ENCODE peak calls at places on chromosomes 5 and 9, in six cellular contexts. F is prostate gland, V is tibial nerve, R is IMR-90, S is HCT116, O is sigmoid colon. A is an unnamed sample. For H3K9me3, the result is how much of the 10 kb centered on the place peaks cover.

GRCh38 chr5:110085826-110086225 is 396.1 kb downstream of the MAN2A1 start:
- DNase-seq in F (no peak), V (no peak), R (no peak), S (no peak), O (no peak), A (no peak)

GRCh38 chr9:87812375-87813118 is 70.1 kb upstream of the SPATA31E1 start:
- DNase-seq in F (peak), V (no peak), R (peak), S (no peak), O (no peak), A (no peak)

GRCh38 chr5:173570321-173571090 is 45.9 kb downstream of the BOD1 start:
- DNase-seq in F (no peak), V (no peak), R (no peak), S (no peak), O (peak), A (no peak)

GRCh38 chr5:142095651-142096330 is 12.8 kb upstream of the NDFIP1 start:
- DNase-seq in F (peak), V (no peak), R (no peak), S (no peak), O (no peak), A (no peak)

GRCh38 chr5:90055831-90056328 is 353.7 kb downstream of the CETN3 start:
- DNase-seq in F (no peak), V (no peak), R (peak), S (no peak), O (no peak), A (no peak)

GRCh38 chr5:415928-416635 is 26.9 kb upstream of the EXOC3 start:
- DNase-seq in F (no peak), V (no peak), R (no peak), S (no peak), O (peak), A (peak)

GRCh38 chr9:122239722-122240121 is 11.0 kb upstream of the LHX6 start:
- DNase-seq in F (no peak), V (no peak), R (no peak), S (no peak), O (no peak), A (no peak)

GRCh38 chr5:174425964-174426290 is 298.5 kb upstream of the MSX2 start:
- DNase-seq in F (no peak), V (no peak), R (no peak), S (no peak), O (no peak), A (no peak)

GRCh38 chr5:139383275-139383992 is at the start of gene SLC23A1:
- DNase-seq in F (no peak), V (no peak), R (peak), S (no peak), O (no peak), A (peak)

GRCh38 chr5:93724791-93725190 is 16.6 kb downstream of the POU5F2 start:
- DNase-seq in F (no peak), V (no peak), R (no peak), S (no peak), O (no peak), A (no peak)

GRCh38 chr5:142568271-142568995 is 117.5 kb downstream of the FGF1 start:
- DNase-seq in F (no peak), V (no peak), R (peak), S (no peak), O (peak), A (no peak)

GRCh38 chr9:13705913-13706312 is 426.4 kb upstream of the MPDZ start:
- DNase-seq in F (no peak), V (peak), R (peak), S (no peak), O (peak), A (no peak)

GRCh38 chr5:96645096-96645495 is 17.1 kb upstream of the CAST start:
- DNase-seq in F (no peak), V (no peak), R (no peak), S (no peak), O (no peak), A (no peak)

GRCh38 chr5:8952147-8952546 is 593.7 kb downstream of the SEMA5A start:
- DNase-seq in F (no peak), V (no peak), R (no peak), S (no peak), O (no peak), A (no peak)

GRCh38 chr5:74919041-74919440 is 52.9 kb upstream of the FAM169A start:
- DNase-seq in F (no peak), V (no peak), R (no peak), S (no peak), O (no peak), A (no peak)

GRCh38 chr9:109520475-109521132 is 22.5 kb upstream of the PTPN3 start:
- DNase-seq in F (peak), V (peak), R (peak), S (peak), O (no peak), A (no peak)

GRCh38 chr9:135587658-135588057 is 26.1 kb downstream of the PAEP start:
- DNase-seq in F (no peak), V (no peak), R (no peak), S (no peak), O (no peak), A (no peak)

GRCh38 chr5:130994496-130995253 is 170.4 kb downstream of the HINT1 start:
- DNase-seq in F (no peak), V (no peak), R (no peak), S (no peak), O (no peak), A (no peak)

GRCh38 chr5:120053841-120054240 is 410.3 kb upstream of the PRR16 start:
- DNase-seq in F (no peak), V (no peak), R (no peak), S (no peak), O (no peak), A (no peak)

GRCh38 chr9:86765736-86766410 is 181.4 kb downstream of the GAS1 start:
- DNase-seq in F (no peak), V (no peak), R (no peak), S (no peak), O (no peak), A (no peak)

GRCh38 chr5:76688836-76689235 is 27.1 kb upstream of the F2R start:
- DNase-seq in F (no peak), V (no peak), R (peak), S (no peak), O (no peak), A (no peak)

GRCh38 chr5:169149317-169149716 is 151.6 kb downstream of the SLIT3 start:
- DNase-seq in F (no peak), V (no peak), R (no peak), S (no peak), O (no peak), A (no peak)

GRCh38 chr9:114371986-114372917 is 15.5 kb downstream of the AKNA start:
- DNase-seq in F (no peak), V (no peak), R (no peak), S (no peak), O (peak), A (peak)

GRCh38 chr5:310941-311434 is 10.5 kb upstream of the AHRR start:
- DNase-seq in F (no peak), V (no peak), R (peak), S (no peak), O (no peak), A (no peak)

GRCh38 chr5:159050408-159051091 is 49.2 kb downstream of the EBF1 start:
- DNase-seq in F (no peak), V (no peak), R (peak), S (no peak), O (no peak), A (no peak)

GRCh38 chr5:177367323-177367848 is 9.7 kb downstream of the RGS14 start:
- DNase-seq in F (no peak), V (no peak), R (no peak), S (no peak), O (no peak), A (no peak)

DNA sequence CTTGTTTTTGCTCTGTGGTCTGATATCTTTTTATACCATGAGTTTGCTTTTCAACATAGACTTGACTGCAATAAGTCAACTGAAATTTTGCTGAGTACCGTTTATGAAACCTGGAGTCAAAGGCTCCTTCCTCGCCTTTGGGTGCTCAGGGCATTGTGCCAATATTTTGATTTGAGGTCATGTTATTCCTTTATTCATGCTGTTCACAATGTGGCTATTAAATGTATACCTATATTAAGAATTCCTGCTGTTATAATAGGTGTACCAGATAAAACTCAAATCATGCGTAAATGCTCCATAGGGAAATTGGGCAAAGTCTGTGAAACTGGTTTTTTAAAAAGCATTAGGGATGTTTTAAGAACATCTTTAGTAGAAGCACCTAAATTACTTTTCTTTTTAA is 334.0 kb upstream of the NUDT12 start:
- DNase-seq in F (no peak), V (no peak), R (no peak), S (no peak), O (no peak), A (no peak)
- TF ChIP-seq POLR2A in F (no peak), V (no peak), R (no peak), S (no peak), O (no peak), A (no peak)

GRCh38 chr9:127450170-127450830 is 906 bp downstream of the RPL12 start:
- DNase-seq in F (no peak), V (no peak), R (peak), S (no peak), O (no peak), A (no peak)

GRCh38 chr9:127447416-127448111 is 3.6 kb downstream of the RPL12 start:
- DNase-seq in F (no peak), V (no peak), R (peak), S (no peak), O (no peak), A (no peak)

GRCh38 chr9:127448112-127448805 is 2.9 kb downstream of the RPL12 start:
- DNase-seq in F (no peak), V (no peak), R (no peak), S (no peak), O (no peak), A (no peak)

GRCh38 chr9:127450831-127451680 is at the start of the genes LRSAM1 and RPL12:
- DNase-seq in F (peak), V (peak), R (peak), S (peak), O (peak), A (peak)

GRCh38 chr9:127449332-127449966 is 1.8 kb downstream of the RPL12 start:
- DNase-seq in F (no peak), V (no peak), R (no peak), S (no peak), O (no peak), A (no peak)
- H3K4me3 ChIP-seq in F (peak), V (peak), R (peak), S (peak), O (peak), A (peak)

GRCh38 chr9:113042884-113043657 is 13.5 kb downstream of the ZFP37 start:
- DNase-seq in F (no peak), V (no peak), R (no peak), S (no peak), O (no peak), A (no peak)
- H3K9me3 ChIP-seq in F (under half), V (half or more), R (half or more), S (under half), O (half or more), A (half or more)

GRCh38 chr5:132838516-132839282 is 8.3 kb upstream of the SHROOM1 start:
- DNase-seq in F (no peak), V (no peak), R (no peak), S (no peak), O (no peak), A (no peak)

GRCh38 chr5:132839426-132840301 is 9.2 kb upstream of the SHROOM1 start:
- DNase-seq in F (peak), V (no peak), R (peak), S (no peak), O (no peak), A (no peak)

GRCh38 chr5:132840313-132840712 is 9.9 kb upstream of the SHROOM1 start:
- DNase-seq in F (no peak), V (no peak), R (no peak), S (no peak), O (no peak), A (no peak)

GRCh38 chr5:132837868-132838267 is 7.4 kb upstream of the SHROOM1 start:
- DNase-seq in F (peak), V (no peak), R (no peak), S (no peak), O (no peak), A (no peak)

GRCh38 chr5:132840896-132841818 is 10.7 kb upstream of the SHROOM1 start:
- DNase-seq in F (no peak), V (no peak), R (peak), S (no peak), O (no peak), A (no peak)
- TF ChIP-seq POLR2A in F (no peak), V (no peak), R (no peak), S (no peak), O (no peak), A (no peak)